ENCODE peak calls at places on chromosomes 3 and 15, in six cellular contexts. M is fibroblast of lung, L is AG09319, O is gastrocnemius medialis, V is neural crest cell, B is cardiac fibroblast. U is an unnamed sample.

GRCh38 chr15:89747708-89748682 is 3.1 kb downstream of the MESP1 start:
- DNase-seq in M (no peak), L (no peak), O (no peak), V (no peak), B (no peak), U (no peak)

GRCh38 chr3:172653004-172653403 is 57.9 kb downstream of the NCEH1 start:
- DNase-seq in M (no peak), L (no peak), O (no peak), V (no peak), B (no peak), U (no peak)

GRCh38 chr3:20905210-20905805 is 719.3 kb upstream of the SGO1 start:
- DNase-seq in M (no peak), L (no peak), O (no peak), V (no peak), B (peak), U (no peak)

GRCh38 chr3:179513867-179514266 is 48.9 kb upstream of the ACTL6A start:
- DNase-seq in M (peak), L (no peak), O (no peak), V (no peak), B (peak), U (no peak)

GRCh38 chr3:58526124-58526957 is 10.6 kb downstream of the ACOX2 start:
- DNase-seq in M (peak), L (peak), O (no peak), V (no peak), B (peak), U (peak)

GRCh38 chr3:38648659-38649499 is 608 bp downstream of the SCN5A start:
- DNase-seq in M (no peak), L (no peak), O (no peak), V (no peak), B (no peak), U (no peak)

GRCh38 chr3:182393151-182393550 is 400.2 kb upstream of the ATP11B start:
- DNase-seq in M (no peak), L (no peak), O (no peak), V (no peak), B (no peak), U (no peak)

GRCh38 chr3:159082514-159082913 is 280.7 kb downstream of the MFSD1 start:
- DNase-seq in M (peak), L (no peak), O (no peak), V (no peak), B (peak), U (no peak)

GRCh38 chr3:145017959-145018358 is 1046.3 kb downstream of the DIPK2A start:
- DNase-seq in M (peak), L (no peak), O (no peak), V (no peak), B (peak), U (no peak)

GRCh38 chr3:168582503-168582902 is 486.8 kb upstream of the GOLIM4 start:
- DNase-seq in M (no peak), L (no peak), O (no peak), V (no peak), B (no peak), U (no peak)

GRCh38 chr15:81619002-81619401 is 245.0 kb upstream of the TMC3 start:
- DNase-seq in M (no peak), L (no peak), O (no peak), V (no peak), B (no peak), U (no peak)

GRCh38 chr3:173708191-173708590 is 310.6 kb downstream of the NLGN1 start:
- DNase-seq in M (peak), L (no peak), O (no peak), V (no peak), B (no peak), U (no peak)

GRCh38 chr15:41561777-41562145 is 2.7 kb downstream of the TYRO3 start:
- DNase-seq in M (peak), L (no peak), O (no peak), V (peak), B (peak), U (no peak)

GRCh38 chr3:70539908-70540307 is 227.5 kb upstream of the MDFIC2 start:
- DNase-seq in M (no peak), L (no peak), O (no peak), V (no peak), B (peak), U (no peak)

GRCh38 chr15:51312754-51313390 is 25.5 kb downstream of the CYP19A1 start:
- DNase-seq in M (peak), L (no peak), O (no peak), V (no peak), B (peak), U (peak)

GRCh38 chr3:50263443-50264388 is 5.2 kb upstream of the SEMA3B start:
- DNase-seq in M (no peak), L (no peak), O (no peak), V (no peak), B (peak), U (no peak)

GRCh38 chr3:167872032-167872431 is 136.5 kb downstream of the SERPINI1 start:
- DNase-seq in M (no peak), L (no peak), O (no peak), V (no peak), B (no peak), U (no peak)

GRCh38 chr15:72117448-72117697 is 577 bp downstream of the MYO9A start:
- DNase-seq in M (peak), L (peak), O (peak), V (no peak), B (peak), U (no peak)

GRCh38 chr3:35502699-35503098 is 136.6 kb upstream of the ARPP21 start:
- DNase-seq in M (no peak), L (no peak), O (no peak), V (no peak), B (no peak), U (no peak)

GRCh38 chr3:20104167-20104661 is 64.0 kb downstream of the KAT2B start:
- DNase-seq in M (no peak), L (no peak), O (no peak), V (no peak), B (no peak), U (no peak)

GRCh38 chr3:194577985-194578905 is 55.0 kb downstream of the TMEM44 start:
- DNase-seq in M (peak), L (peak), O (no peak), V (no peak), B (peak), U (peak)

GRCh38 chr3:69764861-69765260 is 25.6 kb downstream of the MITF start:
- DNase-seq in M (peak), L (no peak), O (no peak), V (no peak), B (no peak), U (no peak)

GRCh38 chr3:111210003-111210699 is 138.5 kb downstream of the NECTIN3 start:
- DNase-seq in M (peak), L (no peak), O (no peak), V (no peak), B (peak), U (no peak)

GRCh38 chr3:134430174-134430573 is 55.6 kb downstream of the ANAPC13 start:
- DNase-seq in M (peak), L (no peak), O (no peak), V (no peak), B (no peak), U (no peak)

GRCh38 chr15:92910451-92910850 is 10.3 kb downstream of the CHD2 start:
- DNase-seq in M (no peak), L (no peak), O (peak), V (no peak), B (no peak), U (no peak)

GRCh38 chr3:141816958-141817357 is 53.8 kb downstream of the GRK7 start:
- DNase-seq in M (peak), L (no peak), O (no peak), V (no peak), B (no peak), U (no peak)

GRCh38 chr15:90067953-90068613 is 34.2 kb downstream of the IDH2 start:
- DNase-seq in M (no peak), L (no peak), O (no peak), V (no peak), B (no peak), U (no peak)

GRCh38 chr3:181687190-181687589 is 24.5 kb upstream of the SOX2 start:
- DNase-seq in M (no peak), L (no peak), O (no peak), V (no peak), B (no peak), U (no peak)

GRCh38 chr3:114624047-114624445 is 330.2 kb downstream of the TIGIT start:
- DNase-seq in M (peak), L (peak), O (peak), V (no peak), B (peak), U (peak)

GRCh38 chr3:37896775-37897174 is 35.1 kb downstream of the CTDSPL start:
- DNase-seq in M (no peak), L (no peak), O (no peak), V (no peak), B (no peak), U (no peak)

GRCh38 chr3:184362668-184363540 is 1.4 kb downstream of the POLR2H start:
- DNase-seq in M (peak), L (peak), O (peak), V (peak), B (peak), U (peak)
- TF ChIP-seq CTCF in M (peak), L (peak), O (no peak), V (peak), B (peak), U (peak)

DNA sequence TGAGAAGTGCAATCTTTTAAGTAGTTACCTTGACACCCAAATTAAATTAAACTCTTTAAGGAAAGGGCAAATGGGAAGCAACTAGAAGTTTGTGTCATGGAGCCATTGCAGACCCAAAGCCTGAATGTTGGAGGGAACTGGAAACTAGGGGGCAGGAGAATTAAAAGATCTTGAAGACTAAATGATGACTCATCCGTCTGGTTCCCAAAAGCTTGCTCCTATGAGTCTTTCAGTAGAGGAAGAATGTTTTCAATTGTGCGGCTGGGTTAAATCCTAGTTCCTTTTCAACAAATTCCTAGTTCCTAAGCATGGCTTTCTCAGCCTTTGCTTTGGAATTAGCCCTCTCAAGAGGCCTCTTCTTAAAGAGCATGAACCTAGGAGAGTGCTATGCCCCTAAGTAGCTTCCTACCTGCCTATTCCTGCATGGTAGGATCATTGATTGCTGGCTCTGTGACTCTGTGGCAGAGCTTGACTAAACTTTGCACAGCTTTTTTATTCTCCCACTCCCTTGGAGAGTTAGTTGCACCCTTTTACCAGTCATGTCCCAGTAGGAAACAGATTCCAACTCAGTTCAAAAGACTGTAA is 17.7 kb downstream of the CLEC3B start:
- DNase-seq in M (peak), L (peak), O (no peak), V (no peak), B (peak), U (no peak)
- TF ChIP-seq CTCF in M (peak), L (peak), O (no peak), V (no peak), B (peak), U (no peak)

GRCh38 chr15:55588818-55589122 is 625 bp upstream of the PYGO1 start:
- DNase-seq in M (no peak), L (no peak), O (no peak), V (no peak), B (no peak), U (no peak)

GRCh38 chr15:55590788-55591187 is 2.6 kb upstream of the PYGO1 start:
- DNase-seq in M (no peak), L (no peak), O (no peak), V (no peak), B (no peak), U (no peak)

GRCh38 chr15:55587321-55588069 is 650 bp downstream of the PYGO1 start:
- DNase-seq in M (peak), L (no peak), O (no peak), V (peak), B (peak), U (no peak)

GRCh38 chr15:55588070-55588817 is at the start of gene PYGO1:
- DNase-seq in M (peak), L (peak), O (peak), V (peak), B (peak), U (no peak)

GRCh38 chr15:55589297-55589696 is 1.2 kb upstream of the PYGO1 start:
- DNase-seq in M (peak), L (no peak), O (no peak), V (no peak), B (no peak), U (no peak)
- TF ChIP-seq CTCF in M (no peak), L (no peak), O (no peak), V (no peak), B (no peak), U (no peak)

GRCh38 chr3:48560648-48561018 is 2.9 kb downstream of the UCN2 start:
- DNase-seq in M (peak), L (no peak), O (peak), V (no peak), B (no peak), U (no peak)

GRCh38 chr3:48561045-48561736 is 2.4 kb downstream of the UCN2 start:
- DNase-seq in M (peak), L (no peak), O (no peak), V (peak), B (peak), U (no peak)

GRCh38 chr3:48555949-48556795 is 431 bp downstream of the PFKFB4 start:
- DNase-seq in M (no peak), L (no peak), O (no peak), V (no peak), B (no peak), U (no peak)

GRCh38 chr3:48556796-48557626 is at the start of gene PFKFB4:
- DNase-seq in M (peak), L (peak), O (peak), V (peak), B (peak), U (peak)

GRCh38 chr3:48558446-48559134 is 2.0 kb upstream of the PFKFB4 start:
- DNase-seq in M (no peak), L (no peak), O (peak), V (no peak), B (no peak), U (no peak)
- TF ChIP-seq CTCF in M (no peak), L (no peak), O (peak), V (peak), B (no peak), U (no peak)

GRCh38 chr15:78087944-78088772 is 4.2 kb upstream of the SH2D7 start:
- DNase-seq in M (no peak), L (no peak), O (no peak), V (no peak), B (peak), U (no peak)
- TF ChIP-seq CTCF in M (no peak), L (no peak), O (no peak), V (no peak), B (no peak), U (no peak)

U was measured in epithelial cell of proximal tubule.